ENCODE peak calls at places on chromosomes 5 and 9, in five cellular contexts. One of them, this sample, is unnamed.

GRCh38 chr5:15718411-15719178 is 218.6 kb downstream of the FBXL7 start:
- DNase-seq in dorsolateral prefrontal cortex: no peak
- DNase-seq in osteocyte: no peak
- DNase-seq in PC-3: no peak
- DNase-seq in cardiac fibroblast: peak
- DNase-seq in this sample: no peak

GRCh38 chr5:173565491-173566038 is 50.9 kb downstream of the BOD1 start:
- DNase-seq in dorsolateral prefrontal cortex: no peak
- DNase-seq in osteocyte: no peak
- DNase-seq in PC-3: no peak
- DNase-seq in cardiac fibroblast: no peak
- DNase-seq in this sample: no peak

GRCh38 chr9:125906144-125906543 is 159.0 kb downstream of the PBX3 start:
- DNase-seq in dorsolateral prefrontal cortex: no peak
- DNase-seq in osteocyte: no peak
- DNase-seq in PC-3: peak
- DNase-seq in cardiac fibroblast: peak
- DNase-seq in this sample: no peak

GRCh38 chr9:10232352-10232930 is 380.4 kb downstream of the PTPRD start:
- DNase-seq in dorsolateral prefrontal cortex: no peak
- DNase-seq in osteocyte: no peak
- DNase-seq in PC-3: peak
- DNase-seq in cardiac fibroblast: peak
- DNase-seq in this sample: no peak

GRCh38 chr5:59069438-59070079 is 486.7 kb downstream of the RAB3C start:
- DNase-seq in dorsolateral prefrontal cortex: peak
- DNase-seq in osteocyte: no peak
- DNase-seq in PC-3: peak
- DNase-seq in cardiac fibroblast: peak
- DNase-seq in this sample: no peak

GRCh38 chr9:7123743-7124142 is 366.0 kb downstream of the KDM4C start:
- DNase-seq in dorsolateral prefrontal cortex: no peak
- DNase-seq in osteocyte: no peak
- DNase-seq in PC-3: peak
- DNase-seq in cardiac fibroblast: no peak
- DNase-seq in this sample: no peak

GRCh38 chr5:1161108-1161831 is 40.1 kb upstream of the SLC6A19 start:
- DNase-seq in dorsolateral prefrontal cortex: no peak
- DNase-seq in osteocyte: no peak
- DNase-seq in PC-3: peak
- DNase-seq in cardiac fibroblast: no peak
- DNase-seq in this sample: no peak

GRCh38 chr5:33439905-33440481 is 772 bp upstream of the TARS1 start:
- DNase-seq in dorsolateral prefrontal cortex: no peak
- DNase-seq in osteocyte: no peak
- DNase-seq in PC-3: peak
- DNase-seq in cardiac fibroblast: no peak
- DNase-seq in this sample: no peak

GRCh38 chr9:110891760-110892159 is 146.5 kb downstream of the LPAR1 start:
- DNase-seq in dorsolateral prefrontal cortex: no peak
- DNase-seq in osteocyte: no peak
- DNase-seq in PC-3: peak
- DNase-seq in cardiac fibroblast: no peak
- DNase-seq in this sample: no peak

GRCh38 chr5:79728396-79728795 is 38.8 kb downstream of the CMYA5 start:
- DNase-seq in dorsolateral prefrontal cortex: no peak
- DNase-seq in osteocyte: no peak
- DNase-seq in PC-3: peak
- DNase-seq in cardiac fibroblast: no peak
- DNase-seq in this sample: no peak

DNA sequence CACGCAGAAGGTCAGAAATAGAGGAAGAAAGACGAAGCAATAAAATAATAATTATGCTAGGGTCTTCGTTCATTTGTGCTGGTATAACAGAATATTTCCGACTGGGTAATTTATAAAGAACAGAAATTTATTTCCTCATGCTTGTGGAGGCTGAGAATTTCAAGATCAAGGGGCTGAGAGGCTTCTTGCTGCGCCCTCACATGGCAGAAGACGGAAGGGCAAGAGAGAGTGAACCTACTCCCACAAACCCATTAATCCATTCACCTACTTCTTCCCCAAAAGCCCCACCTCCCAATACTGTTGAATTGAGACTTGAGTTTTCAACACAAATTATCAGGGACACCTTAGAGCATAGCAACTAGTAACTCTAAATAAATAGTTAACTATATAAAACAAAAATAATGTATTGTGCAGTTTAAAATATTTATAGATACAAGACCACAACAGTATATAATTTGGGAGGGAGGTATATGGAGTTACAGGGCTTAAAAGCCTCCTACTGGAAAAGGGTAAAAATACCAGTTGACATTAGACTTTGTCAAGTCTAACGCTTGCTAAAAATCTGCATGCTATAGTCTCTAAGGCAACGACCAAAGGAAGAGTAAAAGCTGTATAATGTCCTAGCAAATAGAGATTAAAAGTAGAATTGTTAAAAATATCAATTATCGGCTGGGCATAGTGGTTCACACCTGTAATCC is 40.3 kb upstream of the NAA35 start:
- DNase-seq in dorsolateral prefrontal cortex: no peak
- DNase-seq in osteocyte: no peak
- DNase-seq in PC-3: peak
- DNase-seq in cardiac fibroblast: peak
- DNase-seq in this sample: no peak
- TF ChIP-seq CTCF in dorsolateral prefrontal cortex: peak
- TF ChIP-seq CTCF in osteocyte: peak
- TF ChIP-seq CTCF in PC-3: peak
- TF ChIP-seq CTCF in cardiac fibroblast: peak
- TF ChIP-seq CTCF in this sample: peak

GRCh38 chr9:33817327-33818166 is 587 bp downstream of the UBE2R2 start:
- DNase-seq in dorsolateral prefrontal cortex: peak
- DNase-seq in osteocyte: peak
- DNase-seq in PC-3: peak
- DNase-seq in cardiac fibroblast: peak
- DNase-seq in this sample: no peak
- TF ChIP-seq CTCF in dorsolateral prefrontal cortex: no peak
- TF ChIP-seq CTCF in osteocyte: peak
- TF ChIP-seq CTCF in PC-3: no peak
- TF ChIP-seq CTCF in cardiac fibroblast: peak
- TF ChIP-seq CTCF in this sample: no peak

GRCh38 chr9:124328285-124328684 is 70.5 kb downstream of the NEK6 start:
- DNase-seq in dorsolateral prefrontal cortex: no peak
- DNase-seq in osteocyte: no peak
- DNase-seq in PC-3: no peak
- DNase-seq in cardiac fibroblast: no peak
- DNase-seq in this sample: no peak

GRCh38 chr9:124327488-124327887 is 69.7 kb downstream of the NEK6 start:
- DNase-seq in dorsolateral prefrontal cortex: no peak
- DNase-seq in osteocyte: no peak
- DNase-seq in PC-3: no peak
- DNase-seq in cardiac fibroblast: no peak
- DNase-seq in this sample: no peak

GRCh38 chr9:124329996-124330714 is 72.4 kb downstream of the NEK6 start:
- DNase-seq in dorsolateral prefrontal cortex: no peak
- DNase-seq in osteocyte: no peak
- DNase-seq in PC-3: no peak
- DNase-seq in cardiac fibroblast: no peak
- DNase-seq in this sample: no peak

GRCh38 chr9:124331580-124331979 is 73.8 kb downstream of the NEK6 start:
- DNase-seq in dorsolateral prefrontal cortex: no peak
- DNase-seq in osteocyte: no peak
- DNase-seq in PC-3: no peak
- DNase-seq in cardiac fibroblast: no peak
- DNase-seq in this sample: no peak

GRCh38 chr9:124329393-124329792 is 71.6 kb downstream of the NEK6 start:
- DNase-seq in dorsolateral prefrontal cortex: no peak
- DNase-seq in osteocyte: no peak
- DNase-seq in PC-3: no peak
- DNase-seq in cardiac fibroblast: no peak
- DNase-seq in this sample: no peak
- TF ChIP-seq CTCF in dorsolateral prefrontal cortex: no peak
- TF ChIP-seq CTCF in osteocyte: no peak
- TF ChIP-seq CTCF in PC-3: no peak
- TF ChIP-seq CTCF in cardiac fibroblast: no peak
- TF ChIP-seq CTCF in this sample: no peak

DNA sequence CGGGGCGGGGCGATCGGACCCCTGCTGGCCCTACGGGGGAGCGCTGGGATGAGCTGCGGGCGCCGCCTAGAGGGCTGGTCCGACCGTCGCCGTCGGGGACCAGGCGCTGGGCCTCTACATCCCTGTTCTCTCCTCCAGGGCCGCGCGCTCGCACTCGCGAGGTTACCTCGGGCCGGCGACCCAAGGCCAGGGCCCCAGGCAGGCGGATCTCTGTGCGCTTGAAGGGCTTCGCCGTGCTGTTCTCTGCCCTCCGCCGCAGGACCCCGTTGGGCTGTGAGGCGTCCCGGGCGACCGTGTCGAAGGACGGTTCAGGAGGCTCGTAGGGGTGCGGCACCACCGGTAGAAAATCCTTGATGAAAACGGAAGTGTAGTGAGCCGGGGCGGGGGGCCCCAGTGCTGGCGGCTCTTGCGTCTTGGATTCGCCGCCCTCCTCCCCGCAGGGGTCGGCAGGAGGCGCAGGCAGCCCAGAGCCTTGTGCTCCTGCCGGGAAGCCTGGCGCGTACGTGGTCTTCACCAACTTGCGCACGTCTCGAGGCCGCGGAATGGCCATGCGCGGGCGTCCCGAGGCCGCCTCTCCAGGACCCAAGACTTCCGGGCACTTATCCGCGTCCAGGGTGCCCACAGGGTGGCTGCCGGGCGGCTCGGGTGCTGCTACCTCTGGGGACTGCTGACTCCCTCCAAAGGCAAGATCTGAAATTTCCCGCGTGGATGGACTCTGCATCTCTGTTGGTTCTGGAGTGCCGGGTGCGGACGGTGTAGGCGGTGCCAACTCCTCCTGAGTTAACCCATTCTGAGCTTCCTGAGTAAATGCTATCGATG is 2.0 kb downstream of the PROB1 start:
- DNase-seq in dorsolateral prefrontal cortex: no peak
- DNase-seq in osteocyte: no peak
- DNase-seq in PC-3: peak
- DNase-seq in cardiac fibroblast: peak
- DNase-seq in this sample: peak
- TF ChIP-seq CTCF in dorsolateral prefrontal cortex: no peak
- TF ChIP-seq CTCF in osteocyte: peak
- TF ChIP-seq CTCF in PC-3: peak
- TF ChIP-seq CTCF in cardiac fibroblast: peak
- TF ChIP-seq CTCF in this sample: peak

GRCh38 chr5:180090098-180090768 is 18.7 kb upstream of the RNF130 start:
- DNase-seq in dorsolateral prefrontal cortex: peak
- DNase-seq in osteocyte: peak
- DNase-seq in PC-3: peak
- DNase-seq in cardiac fibroblast: peak
- DNase-seq in this sample: peak
- TF ChIP-seq CTCF in dorsolateral prefrontal cortex: peak
- TF ChIP-seq CTCF in osteocyte: peak
- TF ChIP-seq CTCF in PC-3: peak
- TF ChIP-seq CTCF in cardiac fibroblast: peak
- TF ChIP-seq CTCF in this sample: peak

GRCh38 chr5:167296680-167297079 is 994.8 kb upstream of the WWC1 start:
- DNase-seq in dorsolateral prefrontal cortex: no peak
- DNase-seq in osteocyte: no peak
- DNase-seq in PC-3: no peak
- DNase-seq in cardiac fibroblast: no peak
- DNase-seq in this sample: no peak

GRCh38 chr5:167290478-167290877 is 1001.0 kb upstream of the WWC1 start:
- DNase-seq in dorsolateral prefrontal cortex: no peak
- DNase-seq in osteocyte: no peak
- DNase-seq in PC-3: no peak
- DNase-seq in cardiac fibroblast: no peak
- DNase-seq in this sample: no peak

GRCh38 chr5:167295686-167296015 is 995.8 kb upstream of the WWC1 start:
- DNase-seq in dorsolateral prefrontal cortex: no peak
- DNase-seq in osteocyte: no peak
- DNase-seq in PC-3: no peak
- DNase-seq in cardiac fibroblast: peak
- DNase-seq in this sample: no peak

GRCh38 chr5:167294861-167295685 is 996.4 kb upstream of the WWC1 start:
- DNase-seq in dorsolateral prefrontal cortex: no peak
- DNase-seq in osteocyte: no peak
- DNase-seq in PC-3: peak
- DNase-seq in cardiac fibroblast: peak
- DNase-seq in this sample: no peak

DNA sequence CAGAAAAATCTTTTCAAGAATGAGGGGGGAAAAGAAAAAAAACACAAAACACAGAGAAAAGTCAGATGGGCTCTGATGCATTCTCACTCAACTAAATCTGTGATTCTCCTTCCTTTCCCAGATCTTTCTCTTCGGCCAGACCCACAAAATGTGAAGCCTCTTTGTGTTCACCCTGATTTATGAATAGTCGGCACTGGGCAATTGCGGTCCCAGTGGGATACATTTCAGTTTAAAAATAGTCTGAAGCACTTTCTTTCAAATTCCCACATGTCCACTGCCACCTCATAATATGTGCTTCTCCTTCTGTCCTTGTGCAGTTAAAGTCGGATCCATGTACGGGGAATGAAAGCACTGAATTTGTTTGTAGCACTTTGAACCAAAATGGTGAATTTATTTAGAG is 995.4 kb upstream of the WWC1 start:
- DNase-seq in dorsolateral prefrontal cortex: no peak
- DNase-seq in osteocyte: no peak
- DNase-seq in PC-3: no peak
- DNase-seq in cardiac fibroblast: no peak
- DNase-seq in this sample: no peak
- TF ChIP-seq CTCF in dorsolateral prefrontal cortex: no peak
- TF ChIP-seq CTCF in osteocyte: no peak
- TF ChIP-seq CTCF in PC-3: no peak
- TF ChIP-seq CTCF in cardiac fibroblast: no peak
- TF ChIP-seq CTCF in this sample: no peak

GRCh38 chr9:124771021-124771866 is at the start of gene NR6A1:
- DNase-seq in dorsolateral prefrontal cortex: peak
- DNase-seq in osteocyte: peak
- DNase-seq in PC-3: peak
- DNase-seq in cardiac fibroblast: peak
- DNase-seq in this sample: peak
- TF ChIP-seq CTCF in dorsolateral prefrontal cortex: peak
- TF ChIP-seq CTCF in osteocyte: peak
- TF ChIP-seq CTCF in PC-3: peak
- TF ChIP-seq CTCF in cardiac fibroblast: no peak
- TF ChIP-seq CTCF in this sample: no peak

This sample was measured in D721Med.